ENCODE peak calls at places on chromosomes 3 and 15, in six cellular contexts. One of them, this sample, is unnamed.

GRCh38 chr15:100328796-100329195 is 13.0 kb downstream of the ADAMTS17 start:
- DNase-seq in H1: no peak
- DNase-seq in IMR-90: no peak
- DNase-seq in trophoblast cell: no peak
- DNase-seq in mesenchymal stem cell: no peak
- DNase-seq in H9: peak; percentile 21
- DNase-seq in this sample: no peak

GRCh38 chr3:70281663-70282062 is 30.8 kb downstream of the MDFIC2 start:
- DNase-seq in IMR-90: peak; percentile 15
- DNase-seq in H9: no peak
- DNase-seq in mesenchymal stem cell: peak; percentile 2
- DNase-seq in H1: no peak
- DNase-seq in trophoblast cell: no peak
- DNase-seq in this sample: no peak

GRCh38 chr15:45231864-45232562 is 20.0 kb upstream of the SLC28A2 start:
- DNase-seq in H1: no peak
- DNase-seq in IMR-90: no peak
- DNase-seq in trophoblast cell: no peak
- DNase-seq in H9: no peak
- DNase-seq in mesenchymal stem cell: no peak
- DNase-seq in this sample: no peak

GRCh38 chr3:140617135-140617534 is 60.7 kb upstream of the TRIM42 start:
- DNase-seq in H1: no peak
- DNase-seq in H9: no peak
- DNase-seq in mesenchymal stem cell: no peak
- DNase-seq in trophoblast cell: no peak
- DNase-seq in IMR-90: no peak
- DNase-seq in this sample: no peak

GRCh38 chr3:38227989-38228388 is 37.6 kb upstream of the SLC22A13 start:
- DNase-seq in H1: no peak
- DNase-seq in mesenchymal stem cell: peak; percentile 71
- DNase-seq in trophoblast cell: no peak
- DNase-seq in H9: no peak
- DNase-seq in IMR-90: peak; percentile 63
- DNase-seq in this sample: no peak

GRCh38 chr3:97815149-97815917 is 6.5 kb upstream of the CRYBG3 start:
- DNase-seq in H1: no peak
- DNase-seq in trophoblast cell: no peak
- DNase-seq in H9: no peak
- DNase-seq in IMR-90: peak; percentile 33
- DNase-seq in mesenchymal stem cell: no peak
- DNase-seq in this sample: no peak

GRCh38 chr15:28955160-28955502 is 69.4 kb downstream of the APBA2 start:
- DNase-seq in H1: no peak
- DNase-seq in IMR-90: peak; percentile 69
- DNase-seq in mesenchymal stem cell: peak; percentile 85
- DNase-seq in H9: peak; percentile 11
- DNase-seq in trophoblast cell: no peak
- DNase-seq in this sample: no peak

GRCh38 chr15:34721802-34722795 is 32.7 kb downstream of the GJD2 start:
- DNase-seq in H1: peak; percentile 29
- DNase-seq in mesenchymal stem cell: peak; percentile 32
- DNase-seq in IMR-90: peak; percentile 40
- DNase-seq in trophoblast cell: peak; percentile 68
- DNase-seq in H9: peak; percentile 73
- DNase-seq in this sample: peak; percentile 75

GRCh38 chr15:78007965-78008886 is 69.3 kb downstream of the TBC1D2B start:
- DNase-seq in mesenchymal stem cell: no peak
- DNase-seq in H1: no peak
- DNase-seq in IMR-90: peak; percentile 87
- DNase-seq in trophoblast cell: peak; percentile 85
- DNase-seq in H9: no peak
- DNase-seq in this sample: no peak

GRCh38 chr15:38885477-38885952 is 320.9 kb upstream of the RASGRP1 start:
- DNase-seq in mesenchymal stem cell: peak; percentile 61
- DNase-seq in trophoblast cell: no peak
- DNase-seq in H9: no peak
- DNase-seq in IMR-90: no peak
- DNase-seq in H1: no peak
- DNase-seq in this sample: no peak

GRCh38 chr3:128080323-128080898 is 28.2 kb downstream of the SEC61A1 start:
- DNase-seq in mesenchymal stem cell: peak; percentile 92
- DNase-seq in H9: no peak
- DNase-seq in trophoblast cell: no peak
- DNase-seq in IMR-90: peak; percentile 98
- DNase-seq in H1: no peak
- DNase-seq in this sample: no peak

GRCh38 chr15:80966431-80967197 is 23.0 kb downstream of the MESD start:
- DNase-seq in trophoblast cell: no peak
- DNase-seq in H9: no peak
- DNase-seq in mesenchymal stem cell: no peak
- DNase-seq in IMR-90: no peak
- DNase-seq in H1: no peak
- DNase-seq in this sample: no peak

GRCh38 chr15:95291878-95292472 is 1038.5 kb upstream of the NR2F2 start:
- DNase-seq in H9: no peak
- DNase-seq in IMR-90: peak; percentile 56
- DNase-seq in trophoblast cell: no peak
- DNase-seq in mesenchymal stem cell: no peak
- DNase-seq in H1: no peak
- DNase-seq in this sample: peak; percentile 38

GRCh38 chr3:19074257-19074938 is 73.9 kb upstream of the KCNH8 start:
- DNase-seq in mesenchymal stem cell: no peak
- DNase-seq in IMR-90: no peak
- DNase-seq in trophoblast cell: no peak
- DNase-seq in H1: peak; percentile 43
- DNase-seq in H9: peak; percentile 74
- DNase-seq in this sample: no peak

GRCh38 chr3:151933224-151933858 is 59.9 kb downstream of the SUCNR1 start:
- DNase-seq in IMR-90: no peak
- DNase-seq in H9: no peak
- DNase-seq in mesenchymal stem cell: no peak
- DNase-seq in trophoblast cell: no peak
- DNase-seq in H1: no peak
- DNase-seq in this sample: no peak

GRCh38 chr3:30720586-30721313 is 114.3 kb downstream of the TGFBR2 start:
- DNase-seq in mesenchymal stem cell: peak; percentile 85
- DNase-seq in trophoblast cell: no peak
- DNase-seq in IMR-90: peak; percentile 95
- DNase-seq in H1: no peak
- DNase-seq in H9: no peak
- DNase-seq in this sample: no peak

GRCh38 chr15:31277335-31278055 is 49.1 kb upstream of the KLF13 start:
- DNase-seq in H1: no peak
- DNase-seq in IMR-90: no peak
- DNase-seq in trophoblast cell: no peak
- DNase-seq in mesenchymal stem cell: no peak
- DNase-seq in H9: no peak
- DNase-seq in this sample: no peak

GRCh38 chr3:15440891-15441290 is 13.5 kb downstream of the EAF1 start:
- DNase-seq in H9: no peak
- DNase-seq in trophoblast cell: peak; percentile 21
- DNase-seq in mesenchymal stem cell: no peak
- DNase-seq in H1: no peak
- DNase-seq in IMR-90: no peak
- DNase-seq in this sample: no peak

GRCh38 chr3:54122046-54122801 is at the start of gene CACNA2D3:
- DNase-seq in H9: peak; percentile 54
- DNase-seq in mesenchymal stem cell: no peak
- DNase-seq in trophoblast cell: no peak
- DNase-seq in IMR-90: no peak
- DNase-seq in H1: no peak
- DNase-seq in this sample: no peak

GRCh38 chr3:149489060-149489690 is 14.7 kb downstream of the TM4SF4 start:
- DNase-seq in mesenchymal stem cell: no peak
- DNase-seq in trophoblast cell: no peak
- DNase-seq in H1: no peak
- DNase-seq in IMR-90: no peak
- DNase-seq in H9: peak; percentile 52
- DNase-seq in this sample: no peak

GRCh38 chr3:70245746-70246525 is 66.5 kb downstream of the MDFIC2 start:
- DNase-seq in trophoblast cell: no peak
- DNase-seq in H1: no peak
- DNase-seq in mesenchymal stem cell: no peak
- DNase-seq in IMR-90: no peak
- DNase-seq in H9: no peak
- DNase-seq in this sample: no peak

GRCh38 chr15:100204211-100204610 is 137.6 kb downstream of the ADAMTS17 start:
- DNase-seq in H1: no peak
- DNase-seq in trophoblast cell: no peak
- DNase-seq in IMR-90: no peak
- DNase-seq in mesenchymal stem cell: no peak
- DNase-seq in H9: no peak
- DNase-seq in this sample: no peak

GRCh38 chr3:45367451-45367850 is 20.9 kb upstream of the LARS2 start:
- DNase-seq in H1: no peak
- DNase-seq in H9: no peak
- DNase-seq in mesenchymal stem cell: peak; percentile 85
- DNase-seq in trophoblast cell: peak; percentile 35
- DNase-seq in IMR-90: peak; percentile 94
- DNase-seq in this sample: no peak

GRCh38 chr3:22887664-22888291 is 315.3 kb upstream of the UBE2E2 start:
- DNase-seq in mesenchymal stem cell: peak; percentile 44
- DNase-seq in H1: no peak
- DNase-seq in H9: no peak
- DNase-seq in trophoblast cell: peak; percentile 6
- DNase-seq in IMR-90: peak; percentile 21
- DNase-seq in this sample: no peak

GRCh38 chr15:31973197-31973596 is 57.1 kb upstream of the CHRNA7 start:
- DNase-seq in trophoblast cell: no peak
- DNase-seq in H1: no peak
- DNase-seq in H9: no peak
- DNase-seq in IMR-90: no peak
- DNase-seq in mesenchymal stem cell: no peak
- DNase-seq in this sample: no peak

GRCh38 chr3:54146383-54147239 is 24.3 kb downstream of the CACNA2D3 start:
- DNase-seq in trophoblast cell: no peak
- DNase-seq in mesenchymal stem cell: no peak
- DNase-seq in IMR-90: no peak
- DNase-seq in H1: no peak
- DNase-seq in H9: peak; percentile 77
- DNase-seq in this sample: no peak

GRCh38 chr15:50854594-50855490 is 53.6 kb upstream of the AP4E1 start:
- DNase-seq in trophoblast cell: peak; percentile 87
- DNase-seq in H1: no peak
- DNase-seq in H9: no peak
- DNase-seq in mesenchymal stem cell: peak; percentile 46
- DNase-seq in IMR-90: peak; percentile 11
- DNase-seq in this sample: no peak

GRCh38 chr3:197590313-197590962 is 34.7 kb upstream of the BDH1 start:
- DNase-seq in trophoblast cell: peak; percentile 6
- DNase-seq in H9: no peak
- DNase-seq in H1: no peak
- DNase-seq in IMR-90: no peak
- DNase-seq in mesenchymal stem cell: no peak
- DNase-seq in this sample: no peak

GRCh38 chr15:80615783-80616391 is 79.2 kb upstream of the ABHD17C start:
- DNase-seq in mesenchymal stem cell: peak; percentile 68
- DNase-seq in H1: no peak
- DNase-seq in IMR-90: peak; percentile 66
- DNase-seq in trophoblast cell: peak; percentile 97
- DNase-seq in H9: no peak
- DNase-seq in this sample: no peak

GRCh38 chr3:49940667-49941249 is 808 bp downstream of the RBM6 start:
- DNase-seq in H9: no peak
- DNase-seq in H1: no peak
- DNase-seq in trophoblast cell: no peak
- DNase-seq in mesenchymal stem cell: no peak
- DNase-seq in IMR-90: no peak
- DNase-seq in this sample: no peak

GRCh38 chr3:32334675-32335074 is 57.0 kb upstream of the CMTM7 start:
- DNase-seq in H9: peak; percentile 50
- DNase-seq in trophoblast cell: no peak
- DNase-seq in mesenchymal stem cell: no peak
- DNase-seq in IMR-90: no peak
- DNase-seq in H1: no peak
- DNase-seq in this sample: no peak

GRCh38 chr3:147424325-147424910 is 15.3 kb downstream of the ZIC1 start:
- DNase-seq in H9: peak; percentile 53
- DNase-seq in mesenchymal stem cell: no peak
- DNase-seq in H1: no peak
- DNase-seq in IMR-90: no peak
- DNase-seq in trophoblast cell: no peak
- DNase-seq in this sample: peak; percentile 42

GRCh38 chr15:48168626-48169025 is 9.5 kb downstream of the MYEF2 start:
- DNase-seq in H9: no peak
- DNase-seq in mesenchymal stem cell: no peak
- DNase-seq in trophoblast cell: no peak
- DNase-seq in IMR-90: no peak
- DNase-seq in H1: no peak
- DNase-seq in this sample: no peak

GRCh38 chr15:66721954-66722353 is 19.9 kb downstream of the SMAD6 start:
- DNase-seq in trophoblast cell: no peak
- DNase-seq in H9: no peak
- DNase-seq in mesenchymal stem cell: no peak
- DNase-seq in H1: no peak
- DNase-seq in IMR-90: no peak
- DNase-seq in this sample: no peak
- H3K79me1 ChIP-seq in trophoblast cell: peaks cover 4% of the 10 kb centered on the region
- H3K79me1 ChIP-seq in H9: no peaks in the 10 kb centered on the region
- H3K79me1 ChIP-seq in mesenchymal stem cell: peaks cover 52% of the 10 kb centered on the region
- H3K79me1 ChIP-seq in H1: peaks cover 3% of the 10 kb centered on the region
- H3K79me1 ChIP-seq in IMR-90: peaks cover 31% of the 10 kb centered on the region
- H3K79me1 ChIP-seq in this sample: no peaks in the 10 kb centered on the region

DNA sequence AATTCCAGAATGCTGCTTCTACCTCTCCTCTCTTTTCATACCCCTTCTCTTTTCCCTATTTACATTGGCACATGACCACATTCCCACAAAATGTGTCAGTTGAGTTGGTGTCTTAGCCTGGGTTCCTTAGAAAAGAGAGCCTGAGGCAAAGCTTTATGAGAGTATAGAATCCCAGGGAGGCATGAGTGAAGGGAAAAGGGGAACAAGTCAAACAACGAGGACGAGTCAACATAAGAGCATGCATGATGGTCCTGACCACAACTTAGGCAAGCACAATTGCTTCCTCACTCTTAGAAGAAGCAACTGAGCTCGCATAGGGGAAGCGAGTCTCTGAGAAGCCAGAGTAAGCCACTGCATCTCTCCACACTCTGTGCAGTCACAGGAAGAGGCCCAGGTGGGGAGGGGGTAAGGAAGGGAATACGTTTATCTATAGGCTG is 15.4 kb upstream of the ZNF774 start:
- DNase-seq in H1: no peak
- DNase-seq in mesenchymal stem cell: peak; percentile 52
- DNase-seq in H9: no peak
- DNase-seq in trophoblast cell: peak; percentile 85
- DNase-seq in IMR-90: peak; percentile 85
- DNase-seq in this sample: no peak
- H2AFZ ChIP-seq in H1: peak overlapping the region; percentile 49
- H2AFZ ChIP-seq in mesenchymal stem cell: no peak overlapping the region
- H2AFZ ChIP-seq in H9: no peak overlapping the region
- H2AFZ ChIP-seq in trophoblast cell: no peak overlapping the region
- H2AFZ ChIP-seq in IMR-90: peak overlapping the region; percentile 81
- H2AFZ ChIP-seq in this sample: no peak overlapping the region

GRCh38 chr3:8737301-8737700 is 3.7 kb downstream of the CAV3 start:
- DNase-seq in mesenchymal stem cell: no peak
- DNase-seq in trophoblast cell: no peak
- DNase-seq in H9: no peak
- DNase-seq in H1: no peak
- DNase-seq in IMR-90: no peak
- DNase-seq in this sample: no peak
- H3K23ac ChIP-seq in mesenchymal stem cell: no peak overlapping the region
- H3K23ac ChIP-seq in trophoblast cell: no peak overlapping the region
- H3K23ac ChIP-seq in H9: no peak overlapping the region
- H3K23ac ChIP-seq in H1: no peak overlapping the region
- H3K23ac ChIP-seq in IMR-90: no peak overlapping the region
- H3K23ac ChIP-seq in this sample: peak overlapping the region; percentile 80

GRCh38 chr15:98843844-98844243 is 163.7 kb downstream of the PGPEP1L start:
- DNase-seq in H1: no peak
- DNase-seq in H9: no peak
- DNase-seq in mesenchymal stem cell: no peak
- DNase-seq in IMR-90: no peak
- DNase-seq in trophoblast cell: no peak
- DNase-seq in this sample: no peak
- H3K79me1 ChIP-seq in H1: peaks cover 10% of the 10 kb centered on the region
- H3K79me1 ChIP-seq in H9: peaks cover 5% of the 10 kb centered on the region
- H3K79me1 ChIP-seq in mesenchymal stem cell: peaks cover 37% of the 10 kb centered on the region
- H3K79me1 ChIP-seq in IMR-90: peaks cover 36% of the 10 kb centered on the region
- H3K79me1 ChIP-seq in trophoblast cell: no peaks in the 10 kb centered on the region
- H3K79me1 ChIP-seq in this sample: peaks cover 2% of the 10 kb centered on the region